ENCODE peak calls at places on chromosome X, in six cellular contexts. One of them, this sample, is unnamed.

GRCh38 chrX:153969904-153970397 is 1.7 kb downstream of the HCFC1 start:
- DNase-seq in HCT116: no peak
- DNase-seq in K562: peak
- DNase-seq in H1: no peak
- DNase-seq in GM12878: no peak
- DNase-seq in NT2/D1: no peak
- DNase-seq in this sample: no peak

GRCh38 chrX:152936306-152936705 is 38.4 kb downstream of the ZNF185 start:
- DNase-seq in HCT116: no peak
- DNase-seq in K562: no peak
- DNase-seq in H1: no peak
- DNase-seq in GM12878: no peak
- DNase-seq in NT2/D1: no peak
- DNase-seq in this sample: no peak

GRCh38 chrX:102067966-102068723 is 57.3 kb upstream of the TCEAL2 start:
- DNase-seq in HCT116: no peak
- DNase-seq in K562: peak
- DNase-seq in H1: no peak
- DNase-seq in GM12878: peak
- DNase-seq in NT2/D1: no peak
- DNase-seq in this sample: peak

GRCh38 chrX:155938132-155938531 is 57.0 kb downstream of the VAMP7 start:
- DNase-seq in HCT116: no peak
- DNase-seq in K562: no peak
- DNase-seq in H1: no peak
- DNase-seq in GM12878: no peak
- DNase-seq in NT2/D1: no peak
- DNase-seq in this sample: no peak

GRCh38 chrX:72349190-72349589 is 43.5 kb upstream of the CITED1 start:
- DNase-seq in HCT116: no peak
- DNase-seq in K562: peak
- DNase-seq in H1: no peak
- DNase-seq in GM12878: peak
- DNase-seq in NT2/D1: no peak
- DNase-seq in this sample: no peak

GRCh38 chrX:50967734-50968133 is 57.2 kb downstream of the BMP15 start:
- DNase-seq in HCT116: no peak
- DNase-seq in K562: no peak
- DNase-seq in H1: no peak
- DNase-seq in GM12878: no peak
- DNase-seq in NT2/D1: no peak
- DNase-seq in this sample: no peak

GRCh38 chrX:72314881-72315280 is 9.2 kb upstream of the CITED1 start:
- DNase-seq in HCT116: no peak
- DNase-seq in K562: no peak
- DNase-seq in H1: no peak
- DNase-seq in GM12878: no peak
- DNase-seq in NT2/D1: no peak
- DNase-seq in this sample: no peak

GRCh38 chrX:71911023-71911730 is 532 bp downstream of the NHSL2 start:
- DNase-seq in HCT116: no peak
- DNase-seq in K562: no peak
- DNase-seq in H1: no peak
- DNase-seq in GM12878: no peak
- DNase-seq in NT2/D1: peak
- DNase-seq in this sample: no peak

GRCh38 chrX:104205548-104205947 is 39.3 kb downstream of the FAM199X start:
- DNase-seq in HCT116: no peak
- DNase-seq in K562: no peak
- DNase-seq in H1: no peak
- DNase-seq in GM12878: no peak
- DNase-seq in NT2/D1: no peak
- DNase-seq in this sample: no peak

GRCh38 chrX:107935664-107936433 is 46.3 kb downstream of the TEX13B start:
- DNase-seq in HCT116: no peak
- DNase-seq in K562: no peak
- DNase-seq in H1: no peak
- DNase-seq in GM12878: no peak
- DNase-seq in NT2/D1: no peak
- DNase-seq in this sample: no peak

GRCh38 chrX:33605997-33606396 is 394.6 kb upstream of the DMD start:
- DNase-seq in HCT116: no peak
- DNase-seq in K562: no peak
- DNase-seq in H1: no peak
- DNase-seq in GM12878: no peak
- DNase-seq in NT2/D1: no peak
- DNase-seq in this sample: no peak

GRCh38 chrX:102976793-102977495 is 39.9 kb downstream of the RAB40AL start:
- DNase-seq in HCT116: peak
- DNase-seq in K562: no peak
- DNase-seq in H1: no peak
- DNase-seq in GM12878: no peak
- DNase-seq in NT2/D1: no peak
- DNase-seq in this sample: no peak

GRCh38 chrX:15405846-15406245 is 21.6 kb upstream of the VEGFD start:
- DNase-seq in HCT116: no peak
- DNase-seq in K562: no peak
- DNase-seq in H1: no peak
- DNase-seq in GM12878: no peak
- DNase-seq in NT2/D1: no peak
- DNase-seq in this sample: no peak

GRCh38 chrX:123860983-123861382 is 1.1 kb downstream of the XIAP start:
- DNase-seq in HCT116: no peak
- DNase-seq in K562: peak
- DNase-seq in H1: no peak
- DNase-seq in GM12878: no peak
- DNase-seq in NT2/D1: no peak
- DNase-seq in this sample: no peak

GRCh38 chrX:63275127-63275526 is 76.0 kb downstream of the SPIN4 start:
- DNase-seq in HCT116: peak
- DNase-seq in K562: peak
- DNase-seq in H1: no peak
- DNase-seq in GM12878: peak
- DNase-seq in NT2/D1: peak
- DNase-seq in this sample: peak

GRCh38 chrX:102958794-102959193 is 21.7 kb downstream of the RAB40AL start:
- DNase-seq in HCT116: no peak
- DNase-seq in K562: peak
- DNase-seq in H1: no peak
- DNase-seq in GM12878: no peak
- DNase-seq in NT2/D1: no peak
- DNase-seq in this sample: no peak

GRCh38 chrX:123962006-123962485 is 540 bp downstream of the STAG2 start:
- DNase-seq in HCT116: peak
- DNase-seq in K562: peak
- DNase-seq in H1: no peak
- DNase-seq in GM12878: no peak
- DNase-seq in NT2/D1: no peak
- DNase-seq in this sample: no peak

GRCh38 chrX:123830309-123830708 is 29.5 kb upstream of the XIAP start:
- DNase-seq in HCT116: no peak
- DNase-seq in K562: no peak
- DNase-seq in H1: no peak
- DNase-seq in GM12878: peak
- DNase-seq in NT2/D1: no peak
- DNase-seq in this sample: peak

GRCh38 chrX:56813318-56813837 is 84.3 kb downstream of the NBDY start:
- DNase-seq in HCT116: no peak
- DNase-seq in K562: peak
- DNase-seq in H1: no peak
- DNase-seq in GM12878: no peak
- DNase-seq in NT2/D1: no peak
- DNase-seq in this sample: no peak

GRCh38 chrX:125507119-125507518 is 187.4 kb downstream of the TEX13C start:
- DNase-seq in HCT116: no peak
- DNase-seq in K562: no peak
- DNase-seq in H1: no peak
- DNase-seq in GM12878: no peak
- DNase-seq in NT2/D1: no peak
- DNase-seq in this sample: no peak

GRCh38 chrX:121782976-121783375 is 735.6 kb downstream of the GLUD2 start:
- DNase-seq in HCT116: no peak
- DNase-seq in K562: no peak
- DNase-seq in H1: no peak
- DNase-seq in GM12878: no peak
- DNase-seq in NT2/D1: no peak
- DNase-seq in this sample: no peak

GRCh38 chrX:116240446-116240845 is 69.9 kb downstream of the AGTR2 start:
- DNase-seq in HCT116: no peak
- DNase-seq in K562: no peak
- DNase-seq in H1: no peak
- DNase-seq in GM12878: no peak
- DNase-seq in NT2/D1: no peak
- DNase-seq in this sample: no peak

GRCh38 chrX:107849747-107850478 is 24.2 kb downstream of the MID2 start:
- DNase-seq in HCT116: no peak
- DNase-seq in K562: no peak
- DNase-seq in H1: no peak
- DNase-seq in GM12878: no peak
- DNase-seq in NT2/D1: no peak
- DNase-seq in this sample: no peak

GRCh38 chrX:12770440-12770839 is 20.8 kb upstream of the PRPS2 start:
- DNase-seq in HCT116: no peak
- DNase-seq in K562: peak
- DNase-seq in H1: no peak
- DNase-seq in GM12878: no peak
- DNase-seq in NT2/D1: no peak
- DNase-seq in this sample: no peak

GRCh38 chrX:68934421-68934820 is 105.6 kb downstream of the EFNB1 start:
- DNase-seq in HCT116: no peak
- DNase-seq in K562: no peak
- DNase-seq in H1: no peak
- DNase-seq in GM12878: no peak
- DNase-seq in NT2/D1: no peak
- DNase-seq in this sample: no peak

GRCh38 chrX:78333521-78333920 is 6.1 kb upstream of the CYSLTR1 start:
- DNase-seq in HCT116: no peak
- DNase-seq in K562: no peak
- DNase-seq in H1: no peak
- DNase-seq in GM12878: no peak
- DNase-seq in NT2/D1: no peak
- DNase-seq in this sample: no peak

GRCh38 chrX:10015711-10016515 is 48.8 kb downstream of the CLDN34 start:
- DNase-seq in HCT116: no peak
- DNase-seq in K562: no peak
- DNase-seq in H1: no peak
- DNase-seq in GM12878: no peak
- DNase-seq in NT2/D1: no peak
- DNase-seq in this sample: no peak

GRCh38 chrX:26851981-26852380 is 611.2 kb downstream of the PPP4R3C start:
- DNase-seq in HCT116: peak
- DNase-seq in K562: no peak
- DNase-seq in H1: no peak
- DNase-seq in GM12878: no peak
- DNase-seq in NT2/D1: peak
- DNase-seq in this sample: peak

GRCh38 chrX:48794993-48795501 is 6.8 kb upstream of the HDAC6 start:
- DNase-seq in HCT116: no peak
- DNase-seq in K562: peak
- DNase-seq in H1: no peak
- DNase-seq in GM12878: no peak
- DNase-seq in NT2/D1: no peak
- DNase-seq in this sample: no peak

GRCh38 chrX:2969021-2969420 is 37.3 kb upstream of the ARSH start:
- DNase-seq in HCT116: no peak
- DNase-seq in K562: no peak
- DNase-seq in H1: no peak
- DNase-seq in GM12878: no peak
- DNase-seq in NT2/D1: no peak
- DNase-seq in this sample: no peak

GRCh38 chrX:2974946-2975345 is 31.4 kb upstream of the ARSH start:
- DNase-seq in HCT116: no peak
- DNase-seq in K562: no peak
- DNase-seq in H1: no peak
- DNase-seq in GM12878: no peak
- DNase-seq in NT2/D1: no peak
- DNase-seq in this sample: no peak
- TF ChIP-seq ZNF274 in HCT116: no peak
- TF ChIP-seq ZNF274 in K562: no peak
- TF ChIP-seq ZNF274 in H1: no peak
- TF ChIP-seq ZNF274 in GM12878: no peak
- TF ChIP-seq ZNF274 in NT2/D1: no peak
- TF ChIP-seq ZNF274 in this sample: no peak

GRCh38 chrX:132491191-132491590 is 2.4 kb upstream of the MBNL3 start:
- DNase-seq in HCT116: no peak
- DNase-seq in K562: no peak
- DNase-seq in H1: no peak
- DNase-seq in GM12878: no peak
- DNase-seq in NT2/D1: no peak
- DNase-seq in this sample: peak
- TF ChIP-seq ZNF274 in HCT116: no peak
- TF ChIP-seq ZNF274 in K562: no peak
- TF ChIP-seq ZNF274 in H1: no peak
- TF ChIP-seq ZNF274 in GM12878: no peak
- TF ChIP-seq ZNF274 in NT2/D1: no peak
- TF ChIP-seq ZNF274 in this sample: no peak

DNA sequence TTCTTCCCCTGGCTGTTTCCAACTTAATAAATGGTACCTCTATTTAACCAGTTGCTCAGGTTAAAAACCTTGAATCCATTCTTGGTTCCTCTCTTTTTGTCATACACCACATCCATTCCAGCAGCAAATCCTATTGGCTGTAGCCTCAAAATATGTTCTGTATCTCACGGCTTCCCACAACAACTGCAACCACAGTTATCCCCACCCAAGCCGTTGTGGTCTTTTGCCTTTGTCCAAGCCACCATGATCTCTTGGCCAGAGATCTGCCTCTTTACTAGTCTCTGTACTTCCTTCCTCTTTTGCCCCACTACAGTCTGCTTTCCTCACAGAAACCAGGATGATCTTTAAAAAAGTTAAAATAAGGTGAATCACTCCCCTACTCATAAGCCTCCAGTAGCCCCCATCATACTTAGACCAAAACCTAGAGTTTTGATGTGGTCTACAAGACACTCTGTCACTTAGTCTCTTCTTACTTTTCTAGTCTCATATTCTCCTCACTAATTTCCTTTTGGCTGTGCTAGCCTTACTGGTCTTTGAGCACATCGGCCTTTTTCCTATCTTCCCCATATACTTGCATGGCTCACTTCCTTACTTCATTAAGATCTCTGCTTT is 10.3 kb downstream of the MAOA start:
- DNase-seq in HCT116: no peak
- DNase-seq in K562: no peak
- DNase-seq in H1: no peak
- DNase-seq in GM12878: no peak
- DNase-seq in NT2/D1: no peak
- DNase-seq in this sample: no peak
- TF ChIP-seq ZNF274 in HCT116: no peak
- TF ChIP-seq ZNF274 in K562: no peak
- TF ChIP-seq ZNF274 in H1: no peak
- TF ChIP-seq ZNF274 in GM12878: no peak
- TF ChIP-seq ZNF274 in NT2/D1: no peak
- TF ChIP-seq ZNF274 in this sample: no peak

DNA sequence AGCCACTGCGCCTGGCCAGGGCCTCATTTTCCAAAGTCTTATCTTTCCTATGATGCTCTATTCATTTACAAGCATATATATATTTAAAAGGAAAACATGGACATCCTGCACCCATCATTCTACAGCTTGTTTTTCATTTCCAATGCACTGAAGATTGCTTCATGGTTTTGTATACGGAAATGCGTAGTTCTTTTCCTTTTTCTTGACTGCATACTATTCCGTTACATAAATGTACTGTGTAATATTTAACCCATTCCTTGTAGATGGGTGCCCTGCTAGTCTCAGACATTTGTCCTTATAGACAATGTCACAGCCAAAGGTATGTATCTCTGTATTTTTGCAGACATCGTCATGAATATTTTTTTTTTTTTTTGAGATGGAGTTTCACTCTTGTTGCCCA is 257.0 kb downstream of the ASMT start:
- DNase-seq in HCT116: no peak
- DNase-seq in K562: no peak
- DNase-seq in H1: no peak
- DNase-seq in GM12878: no peak
- DNase-seq in NT2/D1: no peak
- DNase-seq in this sample: no peak
- TF ChIP-seq ZNF274 in HCT116: no peak
- TF ChIP-seq ZNF274 in K562: no peak
- TF ChIP-seq ZNF274 in H1: no peak
- TF ChIP-seq ZNF274 in GM12878: no peak
- TF ChIP-seq ZNF274 in NT2/D1: no peak
- TF ChIP-seq ZNF274 in this sample: no peak